ENCODE peak calls at places on chromosomes 7 and 10, in nine cellular contexts. H is substantia nigra; E is AML-193; N is NCI-H1436; C is H54; B is ureter; S is lower leg skin; O is stimulated activated CD8-positive, alpha-beta memory T cell treated with anti-CD3 and anti-CD28 coated beads, Interleukin-2, amount 100 ng/mL, for 48 hours; A is neuronal stem cell. J is an unnamed sample.

GRCh38 chr7:131948434-131949053 is 392.1 kb upstream of the PODXL start:
- DNase-seq in N (no peak), A (no peak), E (no peak), O (no peak), B (no peak), H (no peak), S (peak), C (peak), J (no peak)

GRCh38 chr10:74825033-74825370 is 1.4 kb upstream of the KAT6B start:
- DNase-seq in C (peak), O (peak), S (peak), E (peak), H (no peak), A (peak), B (peak), N (no peak), J (no peak)

GRCh38 chr10:22333167-22333566 is 12.1 kb upstream of the SPAG6 start:
- DNase-seq in O (no peak), H (no peak), A (peak), S (no peak), E (no peak), B (no peak), N (no peak), C (no peak), J (no peak)

GRCh38 chr7:142587578-142588191 is 161.6 kb upstream of the PRSS1 start:
- DNase-seq in H (no peak), N (no peak), E (peak), B (no peak), O (no peak), S (no peak), C (peak), A (peak), J (no peak)

GRCh38 chr7:132899833-132900232 is 182.1 kb downstream of the CHCHD3 start:
- DNase-seq in S (no peak), O (no peak), A (no peak), N (no peak), C (no peak), E (no peak), H (no peak), B (no peak), J (no peak)

GRCh38 chr7:22563115-22563514 is 63.1 kb upstream of the STEAP1B start:
- DNase-seq in E (no peak), S (no peak), B (no peak), A (no peak), H (peak), N (no peak), C (no peak), O (no peak), J (no peak)

GRCh38 chr7:158609313-158609974 is 21.8 kb upstream of the PTPRN2 start:
- DNase-seq in A (no peak), O (no peak), B (peak), H (no peak), S (peak), C (no peak), E (no peak), N (no peak), J (no peak)

GRCh38 chr7:71131256-71131752 is 640 bp upstream of the GALNT17 start:
- DNase-seq in A (peak), C (no peak), S (no peak), H (peak), N (peak), B (peak), O (no peak), E (no peak), J (peak)

GRCh38 chr10:71821909-71822763 is 28.9 kb downstream of the PSAP start:
- DNase-seq in O (no peak), N (no peak), S (no peak), B (no peak), H (no peak), C (no peak), E (no peak), A (no peak), J (no peak)

GRCh38 chr10:46096909-46097575 is 51.0 kb upstream of the MSMB start:
- DNase-seq in S (no peak), O (no peak), A (no peak), E (peak), C (no peak), N (no peak), H (no peak), B (no peak), J (peak)

GRCh38 chr7:57868771-57869483 is 418.9 kb downstream of the ZNF716 start:
- DNase-seq in C (no peak), H (no peak), N (no peak), O (no peak), B (peak), E (no peak), S (no peak), A (no peak), J (no peak)

GRCh38 chr10:93749218-93749799 is 8.4 kb upstream of the LGI1 start:
- DNase-seq in E (no peak), N (no peak), C (no peak), S (no peak), B (no peak), O (no peak), A (no peak), H (no peak), J (no peak)

GRCh38 chr7:2163565-2163964 is 69.2 kb downstream of the MAD1L1 start:
- DNase-seq in S (no peak), B (no peak), E (no peak), N (no peak), C (no peak), O (no peak), A (no peak), H (no peak), J (no peak)

GRCh38 chr7:155490697-155491628 is 33.0 kb downstream of the EN2 start:
- DNase-seq in B (peak), E (no peak), A (no peak), H (peak), C (no peak), S (peak), O (peak), N (no peak), J (peak)

J was measured in upper lobe of left lung.